ENCODE peak calls at places on chromosomes 13 and 19, in four cellular contexts. I is non-pigmented ciliary epithelial cell, E is GM04503, R is tibial artery. K is an unnamed sample.

GRCh38 chr19:42251572-42251990 is 3.3 kb downstream of the ERF start:
- DNase-seq in I (no peak), E (no peak), R (no peak), K (no peak)

GRCh38 chr13:40060318-40061007 is 405.0 kb downstream of the COG6 start:
- DNase-seq in I (no peak), E (peak), R (no peak), K (peak)

GRCh38 chr13:102443234-102443633 is 41.4 kb upstream of the FGF14 start:
- DNase-seq in I (no peak), E (no peak), R (no peak), K (no peak)

GRCh38 chr19:21586341-21587116 is 81.1 kb downstream of the ZNF429 start:
- DNase-seq in I (no peak), E (no peak), R (no peak), K (peak)

GRCh38 chr19:56080669-56081401 is 40.3 kb downstream of the ZNF787 start:
- DNase-seq in I (peak), E (peak), R (peak), K (peak)

GRCh38 chr19:13087795-13088537 is 14.7 kb downstream of the LYL1 start:
- DNase-seq in I (no peak), E (no peak), R (no peak), K (no peak)

GRCh38 chr13:80881495-80882482 is 540.9 kb upstream of the SPRY2 start:
- DNase-seq in I (no peak), E (no peak), R (no peak), K (no peak)

GRCh38 chr13:24389506-24389905 is 80.1 kb downstream of the C1QTNF9 start:
- DNase-seq in I (no peak), E (no peak), R (no peak), K (no peak)

GRCh38 chr13:99506632-99507031 is 5.4 kb downstream of the TM9SF2 start:
- DNase-seq in I (no peak), E (no peak), R (no peak), K (no peak)

GRCh38 chr13:48879854-48880253 is 95.9 kb upstream of the FNDC3A start:
- DNase-seq in I (no peak), E (no peak), R (no peak), K (peak)

GRCh38 chr19:48311384-48311783 is 14.0 kb upstream of the EMP3 start:
- DNase-seq in I (no peak), E (no peak), R (no peak), K (no peak)

GRCh38 chr13:28031220-28031903 is 42.9 kb upstream of the URAD start:
- DNase-seq in I (no peak), E (no peak), R (peak), K (no peak)

GRCh38 chr19:893775-894090 is 449 bp downstream of the RNU6-9 start:
- DNase-seq in I (no peak), E (no peak), R (no peak), K (no peak)

GRCh38 chr13:110509478-110509926 is 52.0 kb downstream of the RAB20 start:
- DNase-seq in I (no peak), E (no peak), R (no peak), K (no peak)

GRCh38 chr13:52652980-52653303 is 306 bp downstream of the SUGT1 start:
- DNase-seq in I (no peak), E (no peak), R (no peak), K (no peak)

GRCh38 chr19:5934779-5935472 is 20.9 kb downstream of the CAPS start:
- DNase-seq in I (no peak), E (no peak), R (no peak), K (no peak)

GRCh38 chr19:17757125-17757524 is 5.8 kb downstream of the FCHO1 start:
- DNase-seq in I (no peak), E (no peak), R (peak), K (no peak)

GRCh38 chr13:98466634-98467236 is 110.2 kb downstream of the STK24 start:
- DNase-seq in I (no peak), E (no peak), R (peak), K (peak)

GRCh38 chr19:50784710-50785109 is 5.5 kb upstream of the ACP4 start:
- DNase-seq in I (no peak), E (no peak), R (no peak), K (no peak)

GRCh38 chr19:5936308-5936980 is 22.4 kb downstream of the CAPS start:
- DNase-seq in I (no peak), E (no peak), R (no peak), K (no peak)

GRCh38 chr19:50402544-50403301 is 16.0 kb upstream of the SPIB start:
- DNase-seq in I (no peak), E (no peak), R (no peak), K (no peak)

GRCh38 chr13:41905600-41906254 is 55.2 kb downstream of the VWA8 start:
- DNase-seq in I (no peak), E (no peak), R (no peak), K (no peak)

GRCh38 chr13:60112771-60113170 is 51.0 kb downstream of the DIAPH3 start:
- DNase-seq in I (peak), E (peak), R (no peak), K (no peak)

GRCh38 chr19:13790354-13790753 is 4.9 kb upstream of the ZSWIM4 start:
- DNase-seq in I (no peak), E (no peak), R (no peak), K (no peak)

GRCh38 chr13:44577236-44578063 is 1.3 kb upstream of the TSC22D1 start:
- DNase-seq in I (peak), E (peak), R (peak), K (peak)

GRCh38 chr13:113656831-113657671 is 947 bp downstream of the ATP4B start:
- DNase-seq in I (no peak), E (no peak), R (peak), K (no peak)

GRCh38 chr13:50208826-50209335 is 193.6 kb downstream of the KCNRG start:
- DNase-seq in I (peak), E (no peak), R (peak), K (no peak)

GRCh38 chr13:74290324-74290773 is 156.1 kb upstream of the KLF12 start:
- DNase-seq in I (peak), E (peak), R (no peak), K (peak)

K was measured in activated CD4-positive, alpha-beta T cell treated with anti-CD3 and anti-CD28 coated beads for 48 hours.